ENCODE peak calls at places on chromosomes 3 and 15, in five cellular contexts. U, B, E, S and F are unnamed samples.

GRCh38 chr3:38455639-38456430 is 2.1 kb downstream of the ACVR2B start:
- DNase-seq in U (no peak), B (no peak), E (peak), S (peak), F (no peak)

GRCh38 chr3:37453393-37454391 is 279.3 kb upstream of the LRRFIP2 start:
- DNase-seq in U (no peak), B (peak), E (peak), S (no peak), F (peak)

GRCh38 chr3:175149675-175150074 is 290.5 kb downstream of the NAALADL2 start:
- DNase-seq in U (peak), B (peak), E (no peak), S (no peak), F (no peak)

GRCh38 chr15:70127288-70127746 is 29.6 kb upstream of the TLE3 start:
- DNase-seq in U (no peak), B (peak), E (no peak), S (no peak), F (no peak)

GRCh38 chr3:125644036-125645025 is 49.0 kb upstream of the OSBPL11 start:
- DNase-seq in U (no peak), B (peak), E (no peak), S (no peak), F (no peak)

GRCh38 chr3:186514296-186515002 is 29.7 kb downstream of the CRYGS start:
- DNase-seq in U (no peak), B (no peak), E (no peak), S (peak), F (peak)

GRCh38 chr15:94607176-94607654 is 375.9 kb downstream of the MCTP2 start:
- DNase-seq in U (no peak), B (no peak), E (no peak), S (no peak), F (no peak)

GRCh38 chr3:159187706-159188105 is 385.9 kb downstream of the MFSD1 start:
- DNase-seq in U (no peak), B (no peak), E (no peak), S (peak), F (no peak)

GRCh38 chr3:24364359-24364758 is 130.3 kb downstream of the THRB start:
- DNase-seq in U (no peak), B (no peak), E (no peak), S (no peak), F (no peak)

GRCh38 chr3:186589115-186589514 is 18.6 kb downstream of the DNAJB11 start:
- DNase-seq in U (no peak), B (peak), E (no peak), S (peak), F (no peak)

GRCh38 chr15:60520041-60520824 is 41.3 kb upstream of the ICE2 start:
- DNase-seq in U (no peak), B (no peak), E (no peak), S (no peak), F (no peak)

GRCh38 chr15:40600956-40601355 is 6.9 kb downstream of the KNL1 start:
- DNase-seq in U (no peak), B (no peak), E (no peak), S (no peak), F (no peak)

GRCh38 chr3:107204121-107204520 is 173.1 kb upstream of the CCDC54 start:
- DNase-seq in U (no peak), B (no peak), E (no peak), S (no peak), F (no peak)

GRCh38 chr3:84547971-84548970 is 410.5 kb upstream of the CADM2 start:
- DNase-seq in U (no peak), B (peak), E (peak), S (no peak), F (peak)

GRCh38 chr15:70088427-70088826 is 9.3 kb downstream of the TLE3 start:
- DNase-seq in U (no peak), B (no peak), E (no peak), S (no peak), F (no peak)

GRCh38 chr15:49918106-49918505 is 200.9 kb downstream of the ATP8B4 start:
- DNase-seq in U (no peak), B (no peak), E (no peak), S (no peak), F (no peak)

GRCh38 chr3:139934557-139935070 is 371 bp upstream of the CLSTN2 start:
- DNase-seq in U (no peak), B (no peak), E (peak), S (no peak), F (peak)

GRCh38 chr3:58659051-58659675 is 7.4 kb downstream of the FAM3D start:
- DNase-seq in U (no peak), B (peak), E (peak), S (peak), F (peak)

GRCh38 chr15:47439146-47439869 is 278.0 kb upstream of the SEMA6D start:
- DNase-seq in U (no peak), B (no peak), E (peak), S (no peak), F (no peak)

GRCh38 chr15:62521396-62521795 is 356.3 kb upstream of the C2CD4B start:
- DNase-seq in U (no peak), B (no peak), E (no peak), S (no peak), F (no peak)

GRCh38 chr15:66886241-66886675 is 179.1 kb upstream of the SMAD3 start:
- DNase-seq in U (no peak), B (no peak), E (no peak), S (no peak), F (peak)

GRCh38 chr15:74954515-74954914 is 2.1 kb downstream of the RPP25 start:
- DNase-seq in U (no peak), B (no peak), E (peak), S (peak), F (no peak)

GRCh38 chr3:77189258-77189657 is 149.4 kb downstream of the ROBO2 start:
- DNase-seq in U (no peak), B (no peak), E (no peak), S (no peak), F (no peak)

GRCh38 chr3:53803124-53803815 is 42.9 kb downstream of the CHDH start:
- DNase-seq in U (no peak), B (no peak), E (no peak), S (no peak), F (no peak)

GRCh38 chr3:159733194-159733860 is 255.3 kb upstream of the IL12A start:
- DNase-seq in U (no peak), B (no peak), E (no peak), S (no peak), F (no peak)

GRCh38 chr3:143157957-143158548 is 38.5 kb downstream of the CHST2 start:
- DNase-seq in U (no peak), B (no peak), E (no peak), S (no peak), F (no peak)

GRCh38 chr15:101657968-101658784 is 6.0 kb upstream of the TM2D3 start:
- DNase-seq in U (no peak), B (no peak), E (no peak), S (no peak), F (no peak)

GRCh38 chr3:51391566-51392300 is 648 bp downstream of the RBM15B start:
- DNase-seq in U (no peak), B (no peak), E (peak), S (peak), F (peak)

GRCh38 chr15:52228928-52229327 is 37.7 kb upstream of the GNB5 start:
- DNase-seq in U (no peak), B (peak), E (no peak), S (peak), F (peak)

GRCh38 chr3:128266453-128266852 is 113.2 kb downstream of the EEFSEC start:
- DNase-seq in U (no peak), B (no peak), E (no peak), S (peak), F (no peak)

GRCh38 chr3:42012378-42012934 is 50.6 kb upstream of the ULK4 start:
- DNase-seq in U (no peak), B (no peak), E (no peak), S (no peak), F (no peak)

GRCh38 chr3:108645364-108645763 is 55.8 kb downstream of the DZIP3 start:
- DNase-seq in U (no peak), B (no peak), E (no peak), S (no peak), F (no peak)
- TF ChIP-seq FOXM1 in U (no peak), B (no peak), E (no peak), S (no peak), F (no peak)

GRCh38 chr15:90085565-90085964 is 16.7 kb downstream of the IDH2 start:
- DNase-seq in U (no peak), B (no peak), E (no peak), S (no peak), F (no peak)

GRCh38 chr15:90090226-90090848 is 11.9 kb downstream of the IDH2 start:
- DNase-seq in U (no peak), B (no peak), E (no peak), S (no peak), F (no peak)

GRCh38 chr15:90084876-90085423 is 17.3 kb downstream of the IDH2 start:
- DNase-seq in U (no peak), B (no peak), E (no peak), S (no peak), F (no peak)

GRCh38 chr15:90086868-90087268 is 15.4 kb downstream of the IDH2 start:
- DNase-seq in U (no peak), B (peak), E (peak), S (peak), F (peak)

DNA sequence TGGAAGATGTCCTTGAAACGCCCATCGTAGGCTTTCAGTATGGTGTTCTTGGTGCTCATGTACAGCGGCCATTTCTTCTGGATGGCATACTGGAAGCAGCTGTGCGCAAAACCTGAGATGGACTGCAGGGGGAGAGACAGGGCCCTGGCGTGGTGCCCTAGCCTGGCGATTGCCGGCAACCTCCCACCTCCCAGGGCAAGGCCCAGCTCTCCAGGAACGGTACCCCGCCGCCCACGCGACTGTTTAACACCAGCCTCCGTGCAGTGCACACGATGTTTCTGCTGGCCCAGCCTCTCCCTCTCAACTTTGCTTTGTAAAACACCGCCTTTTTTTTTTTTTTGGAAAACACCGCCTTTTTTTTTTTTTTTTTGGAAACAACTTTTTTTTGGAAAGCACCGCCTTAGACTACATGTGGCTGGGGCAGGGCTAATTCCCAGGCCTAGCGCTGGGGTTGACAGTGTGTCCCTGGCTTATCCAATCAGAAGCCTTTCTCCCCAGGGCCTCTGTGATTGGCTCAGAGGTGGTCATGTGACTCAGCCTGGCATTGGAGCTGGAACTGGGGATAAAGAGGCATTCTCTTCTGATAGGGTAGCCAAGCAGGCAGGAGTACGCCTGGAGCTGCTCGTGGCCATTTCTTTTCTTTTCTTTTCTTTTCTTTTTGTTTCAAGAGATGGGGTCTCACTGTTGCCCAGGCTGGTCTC is 14.7 kb downstream of the IDH2 start:
- DNase-seq in U (no peak), B (peak), E (peak), S (peak), F (peak)
- TF ChIP-seq FOXM1 in U (no peak), B (no peak), E (no peak), S (no peak), F (no peak)

GRCh38 chr3:114319453-114319852 is 25.6 kb downstream of the TIGIT start:
- DNase-seq in U (no peak), B (peak), E (no peak), S (no peak), F (peak)
- TF ChIP-seq FOXM1 in U (no peak), B (no peak), E (no peak), S (no peak), F (no peak)

GRCh38 chr3:188432826-188433525 is 279.0 kb downstream of the LPP start:
- DNase-seq in U (no peak), B (no peak), E (no peak), S (no peak), F (no peak)
- TF ChIP-seq FOXM1 in U (no peak), B (no peak), E (no peak), S (no peak), F (no peak)

GRCh38 chr15:25437751-25438600 is 848 bp downstream of the UBE3A start:
- DNase-seq in U (no peak), B (peak), E (peak), S (peak), F (peak)
- TF ChIP-seq FOXM1 in U (no peak), B (no peak), E (no peak), S (no peak), F (no peak)

DNA sequence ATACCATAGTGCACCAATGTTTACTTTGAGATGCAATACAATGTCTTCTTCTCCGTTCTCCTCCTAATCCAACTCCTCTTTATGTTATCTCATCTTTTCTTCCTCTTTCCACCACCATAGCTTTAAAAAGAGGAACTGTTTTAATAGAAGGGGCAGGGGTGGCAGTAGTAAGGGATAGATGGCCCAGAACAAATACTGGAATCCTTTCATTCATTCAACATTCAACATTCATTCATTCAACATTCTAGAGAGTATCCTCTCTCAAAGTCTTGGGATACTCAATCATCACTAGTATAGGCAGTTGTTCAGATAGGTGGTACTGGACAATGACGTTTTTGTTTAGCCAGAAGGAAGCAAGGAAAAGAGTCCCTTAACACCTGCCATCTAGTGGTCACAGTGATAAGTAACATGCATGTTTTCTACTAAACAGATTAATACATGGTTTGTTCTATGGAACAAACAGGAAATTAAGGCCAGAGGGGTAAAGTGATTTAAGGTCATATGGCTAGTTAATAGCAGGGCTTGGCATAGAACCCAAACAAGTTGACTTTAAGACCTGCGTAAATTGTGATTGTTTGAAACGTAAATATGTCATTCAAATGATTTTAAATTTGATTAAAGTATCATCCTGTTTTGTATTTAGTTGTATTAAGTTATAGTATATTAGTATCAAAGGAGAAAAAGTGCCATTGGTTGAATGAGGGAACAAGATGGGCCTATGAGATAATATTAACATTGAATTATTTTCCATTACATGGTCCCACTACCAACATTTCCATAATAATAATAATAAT is 26.9 kb upstream of the EHHADH start:
- DNase-seq in U (peak), B (peak), E (peak), S (peak), F (peak)
- TF ChIP-seq FOXM1 in U (no peak), B (no peak), E (no peak), S (peak), F (no peak)